ENCODE peak calls at places on chromosomes 5 and 9, in five cellular contexts. Y is naive thymus-derived CD4-positive, alpha-beta T cell; O is pancreas; D is IMR-90; T is Karpas-422. H is an unnamed sample.

GRCh38 chr9:37751186-37751585 is 2.4 kb upstream of the TRMT10B start:
- DNase-seq in Y (no peak), O (no peak), D (no peak), T (no peak), H (no peak)

GRCh38 chr9:94490465-94490864 is 64.4 kb upstream of the PCAT7 start:
- DNase-seq in Y (no peak), O (no peak), D (peak; percentile 3), T (no peak), H (peak; percentile 36)

GRCh38 chr9:69824497-69825252 is 4.1 kb downstream of the CFAP95 start:
- DNase-seq in Y (no peak), O (no peak), D (no peak), T (no peak), H (no peak)

GRCh38 chr5:143887302-143887638 is 75.3 kb downstream of the HMHB1 start:
- DNase-seq in Y (no peak), O (peak; percentile 38), D (peak; percentile 49), T (no peak), H (peak; percentile 52)

GRCh38 chr9:112104901-112105300 is 70.2 kb downstream of the SUSD1 start:
- DNase-seq in Y (no peak), O (no peak), D (no peak), T (peak; percentile 90), H (no peak)

GRCh38 chr5:25950681-25951080 is 1087.7 kb downstream of the CDH9 start:
- DNase-seq in Y (no peak), O (no peak), D (no peak), T (no peak), H (no peak)

GRCh38 chr5:33834334-33834733 is 57.5 kb downstream of the ADAMTS12 start:
- DNase-seq in Y (no peak), O (no peak), D (peak; percentile 71), T (no peak), H (no peak)

GRCh38 chr9:34380511-34381315 is 4.0 kb upstream of the MYORG start:
- DNase-seq in Y (peak; percentile 78), O (peak; percentile 92), D (peak; percentile 62), T (peak; percentile 92), H (peak; percentile 79)

GRCh38 chr9:126506361-126507317 is 107.1 kb upstream of the LMX1B start:
- DNase-seq in Y (no peak), O (no peak), D (no peak), T (no peak), H (no peak)

GRCh38 chr5:107570805-107571531 is 99.8 kb downstream of the EFNA5 start:
- DNase-seq in Y (peak; percentile 25), O (no peak), D (no peak), T (no peak), H (peak; percentile 83)

GRCh38 chr5:2700876-2701275 is 50.6 kb downstream of the IRX2 start:
- DNase-seq in Y (no peak), O (no peak), D (no peak), T (no peak), H (no peak)

GRCh38 chr9:88766778-88767503 is 224.3 kb upstream of the S1PR3 start:
- DNase-seq in Y (no peak), O (no peak), D (peak; percentile 86), T (no peak), H (no peak)

DNA sequence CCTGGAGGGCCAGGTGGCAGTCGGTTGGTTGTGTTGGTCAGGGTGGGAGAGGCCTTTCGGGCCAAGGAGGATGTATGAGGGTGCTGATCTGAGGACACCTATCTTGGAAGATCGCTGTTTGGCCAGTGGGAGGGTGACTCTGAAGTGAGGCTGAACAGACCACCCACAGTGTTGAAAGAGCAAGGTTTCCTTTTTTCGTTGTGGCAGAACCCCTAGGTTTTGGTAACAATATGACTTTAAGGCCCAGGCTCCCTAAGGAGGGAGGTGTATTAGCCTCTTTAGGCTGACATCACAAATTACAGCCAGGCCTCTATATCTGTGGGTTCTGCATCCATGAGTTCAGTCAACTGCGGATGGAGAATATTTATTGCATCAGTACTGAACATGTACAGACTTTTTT is 86.1 kb downstream of the ARHGAP26 start:
- DNase-seq in Y (no peak), O (no peak), D (no peak), T (no peak), H (no peak)
- H3K36me3 ChIP-seq in Y (no peaks in the 10 kb centered on the region), O (no peaks in the 10 kb centered on the region), D (no peaks in the 10 kb centered on the region), T (no peaks in the 10 kb centered on the region), H (no peaks in the 10 kb centered on the region)

GRCh38 chr5:94066437-94067207 is 325.2 kb upstream of the POU5F2 start:
- DNase-seq in Y (no peak), O (no peak), D (no peak), T (no peak), H (no peak)

DNA sequence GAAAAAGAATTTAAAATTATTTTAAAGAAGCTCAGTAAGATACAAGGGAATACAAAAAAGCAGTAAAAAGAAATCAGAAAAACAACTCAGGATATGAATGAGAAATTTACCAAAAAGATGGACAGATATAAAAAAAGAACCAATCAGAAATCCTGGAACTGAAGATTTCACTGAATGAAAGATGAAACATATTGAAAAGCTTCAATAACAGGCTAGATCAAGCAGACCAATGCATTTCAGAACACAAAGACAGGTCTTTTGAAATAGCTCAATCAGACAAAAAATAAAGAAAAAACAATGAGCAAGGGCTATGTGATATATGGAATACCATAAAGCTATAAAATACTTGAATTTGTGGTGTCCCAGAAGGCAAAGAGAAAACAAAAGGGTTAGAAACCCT is 322.6 kb upstream of the POU5F2 start:
- DNase-seq in Y (peak; percentile 2), O (no peak), D (no peak), T (no peak), H (no peak)
- H3K36me3 ChIP-seq in Y (no peaks in the 10 kb centered on the region), O (no peaks in the 10 kb centered on the region), D (peaks cover 2% of the 10 kb centered on the region), T (no peaks in the 10 kb centered on the region), H (no peaks in the 10 kb centered on the region)

DNA sequence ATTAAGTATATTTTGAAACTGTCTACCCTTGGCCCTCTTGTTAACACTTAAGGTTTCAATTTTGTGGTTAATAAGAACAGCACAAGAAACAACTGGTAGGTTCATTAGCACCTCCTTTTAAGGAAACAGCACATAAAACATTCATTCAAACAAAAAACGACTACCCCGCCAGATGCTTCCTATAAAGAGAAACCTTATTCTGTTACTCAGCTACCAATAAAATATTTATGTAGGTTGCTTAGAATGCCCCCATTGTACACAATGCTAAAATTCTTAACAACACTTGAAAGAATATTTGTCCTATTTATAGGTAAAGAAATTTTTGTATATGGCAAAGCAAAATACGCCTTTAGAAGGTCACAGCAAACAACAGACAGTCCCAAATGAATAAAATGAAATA is 23.2 kb downstream of the CDK5RAP2 start:
- DNase-seq in Y (no peak), O (no peak), D (no peak), T (no peak), H (no peak)
- H3K36me3 ChIP-seq in Y (peaks cover 43% of the 10 kb centered on the region), O (no peaks in the 10 kb centered on the region), D (peaks cover 3% of the 10 kb centered on the region), T (peaks cover 22% of the 10 kb centered on the region), H (peaks cover 66% of the 10 kb centered on the region)

GRCh38 chr9:114048533-114049452 is 29.3 kb downstream of the AMBP start:
- DNase-seq in Y (no peak), O (no peak), D (no peak), T (no peak), H (no peak)

GRCh38 chr9:114047717-114048116 is 30.4 kb downstream of the AMBP start:
- DNase-seq in Y (no peak), O (no peak), D (no peak), T (peak; percentile 67), H (no peak)

GRCh38 chr9:114049453-114050225 is 28.5 kb downstream of the AMBP start:
- DNase-seq in Y (no peak), O (no peak), D (no peak), T (no peak), H (no peak)

GRCh38 chr9:114046876-114047275 is 31.2 kb downstream of the AMBP start:
- DNase-seq in Y (no peak), O (no peak), D (peak; percentile 52), T (no peak), H (no peak)

DNA sequence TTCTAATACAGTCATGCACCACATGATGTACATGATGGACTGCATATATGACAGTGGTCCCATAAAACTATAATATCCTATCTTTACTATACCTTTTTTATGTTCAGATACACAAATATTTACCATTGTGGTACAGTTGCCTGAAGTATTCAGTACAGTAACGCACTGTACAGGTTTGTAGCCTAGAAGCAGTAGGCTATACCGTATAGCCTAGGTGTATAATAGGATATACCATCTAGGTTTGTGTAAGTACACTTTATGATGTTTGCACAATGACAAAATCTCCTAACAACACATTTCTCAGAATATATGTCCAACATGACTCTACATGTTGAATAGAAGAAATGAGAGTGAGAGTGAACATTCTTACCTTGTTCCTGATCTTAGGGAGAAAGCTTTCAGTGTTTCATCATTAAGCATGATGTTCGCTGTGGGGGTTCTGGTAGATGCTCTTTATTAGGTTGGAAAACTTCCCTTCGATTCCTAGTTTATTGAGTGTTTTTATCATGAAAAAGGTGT is 31.8 kb downstream of the AMBP start:
- DNase-seq in Y (no peak), O (no peak), D (no peak), T (no peak), H (no peak)
- H3K36me3 ChIP-seq in Y (no peaks in the 10 kb centered on the region), O (no peaks in the 10 kb centered on the region), D (peaks cover 30% of the 10 kb centered on the region), T (no peaks in the 10 kb centered on the region), H (peaks cover 28% of the 10 kb centered on the region)

GRCh38 chr9:107307331-107307730 is 24.3 kb downstream of the RAD23B start:
- DNase-seq in Y (no peak), O (no peak), D (peak; percentile 31), T (no peak), H (no peak)
- H3K36me3 ChIP-seq in Y (peaks cover 34% of the 10 kb centered on the region), O (no peaks in the 10 kb centered on the region), D (peaks cover 29% of the 10 kb centered on the region), T (peaks cover 75% of the 10 kb centered on the region), H (peaks cover 85% of the 10 kb centered on the region)

DNA sequence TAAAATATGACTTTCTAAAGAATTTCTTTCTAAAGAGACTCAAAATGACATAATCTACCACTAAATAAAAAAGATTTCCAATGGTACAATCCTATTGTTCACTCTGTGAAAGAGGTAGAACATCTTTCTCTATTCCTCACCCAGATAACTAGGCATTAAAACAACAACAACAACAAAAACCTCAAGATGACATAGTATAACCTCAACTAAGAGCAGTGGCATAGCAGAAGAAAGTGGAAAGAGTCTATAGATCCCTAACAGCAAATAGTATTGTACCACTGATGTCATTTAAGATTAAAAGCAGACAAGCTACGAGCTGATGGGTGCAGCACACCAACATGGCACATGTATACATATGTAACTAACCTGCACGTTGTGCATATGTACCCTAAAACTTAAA is 29.9 kb downstream of the RAPGEF6 start:
- DNase-seq in Y (no peak), O (no peak), D (no peak), T (no peak), H (no peak)
- H3K36me3 ChIP-seq in Y (peaks cover 6% of the 10 kb centered on the region), O (no peaks in the 10 kb centered on the region), D (peaks cover 3% of the 10 kb centered on the region), T (peaks cover 28% of the 10 kb centered on the region), H (peaks cover 7% of the 10 kb centered on the region)

DNA sequence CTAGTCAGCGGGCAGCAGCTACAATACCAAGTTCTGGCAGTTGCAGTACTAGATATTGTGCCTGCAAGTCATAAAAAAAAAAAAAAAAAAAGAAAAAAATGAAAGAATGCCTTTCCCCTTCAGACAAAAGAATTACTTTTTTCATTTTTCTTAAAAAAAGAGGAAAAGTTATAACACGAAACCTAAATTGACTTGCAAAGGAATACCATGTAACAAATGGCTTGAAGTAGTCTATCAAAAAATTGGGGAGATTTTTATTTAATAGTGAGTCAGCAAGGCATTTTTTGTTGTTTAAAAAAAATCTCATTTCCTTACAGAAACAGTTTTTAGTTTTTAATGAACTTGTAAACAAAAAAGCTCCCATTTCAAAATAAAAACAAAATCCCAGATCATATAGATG is 55.6 kb downstream of the CSNK1A1 start:
- DNase-seq in Y (no peak), O (no peak), D (no peak), T (no peak), H (no peak)
- H3K36me3 ChIP-seq in Y (peaks cover 32% of the 10 kb centered on the region), O (no peaks in the 10 kb centered on the region), D (peaks cover 24% of the 10 kb centered on the region), T (peaks cover 38% of the 10 kb centered on the region), H (peaks cover 61% of the 10 kb centered on the region)

GRCh38 chr5:60896991-60897390 is 47.9 kb downstream of the ERCC8 start:
- DNase-seq in Y (no peak), O (no peak), D (no peak), T (no peak), H (no peak)
- H3K36me3 ChIP-seq in Y (peaks cover 10% of the 10 kb centered on the region), O (no peaks in the 10 kb centered on the region), D (peaks cover 3% of the 10 kb centered on the region), T (peaks cover 16% of the 10 kb centered on the region), H (peaks cover 30% of the 10 kb centered on the region)

GRCh38 chr9:113541019-113541900 is 77.7 kb downstream of the RGS3 start:
- DNase-seq in Y (no peak), O (no peak), D (peak; percentile 55), T (peak; percentile 88), H (peak; percentile 88)
- H3K36me3 ChIP-seq in Y (peaks cover 60% of the 10 kb centered on the region), O (no peaks in the 10 kb centered on the region), D (no peaks in the 10 kb centered on the region), T (no peaks in the 10 kb centered on the region), H (no peaks in the 10 kb centered on the region)

H was measured in SJCRH30.